ENCODE peak calls at places on chromosomes 2 and 18, in six cellular contexts. V is non-pigmented ciliary epithelial cell, E is NCI-H146, P is NCI-H1436, H is sciatic nerve, I is HEK293T. A is an unnamed sample.

GRCh38 chr18:58784601-58785137 is 80.0 kb upstream of the ZNF532 start:
- DNase-seq in I (no peak), P (peak; percentile 17), H (no peak), V (no peak), E (peak; percentile 60), A (no peak)

GRCh38 chr18:62069556-62069955 is 117.3 kb downstream of the PIGN start:
- DNase-seq in P (no peak), I (no peak), E (no peak), H (no peak), V (no peak), A (no peak)

GRCh38 chr2:181955010-181955409 is 30.6 kb upstream of the PPP1R1C start:
- DNase-seq in V (no peak), P (no peak), H (no peak), I (no peak), E (no peak), A (peak; percentile 33)

GRCh38 chr2:63842149-63843061 is 709 bp downstream of the UGP2 start:
- DNase-seq in P (no peak), E (peak; percentile 36), I (peak; percentile 30), H (peak; percentile 63), V (no peak), A (peak; percentile 61)

GRCh38 chr2:72115361-72116080 is 32.1 kb downstream of the CYP26B1 start:
- DNase-seq in E (no peak), P (no peak), V (peak; percentile 46), I (no peak), H (no peak), A (peak; percentile 98)

GRCh38 chr2:240248981-240249422 is 108.5 kb upstream of the OTOS start:
- DNase-seq in I (no peak), E (no peak), P (no peak), V (no peak), H (no peak), A (no peak)

GRCh38 chr2:234287650-234288049 is 209.2 kb downstream of the ARL4C start:
- DNase-seq in I (no peak), H (no peak), P (no peak), V (no peak), E (no peak), A (no peak)

GRCh38 chr2:88671786-88672427 is 19.6 kb upstream of the RPIA start:
- DNase-seq in V (no peak), H (no peak), P (peak; percentile 47), I (peak; percentile 68), E (peak; percentile 60), A (peak; percentile 45)

GRCh38 chr2:129923265-129924141 is 56.0 kb upstream of the RAB6C start:
- DNase-seq in H (no peak), E (peak; percentile 25), P (peak; percentile 13), V (peak; percentile 3), I (peak; percentile 57), A (no peak)

GRCh38 chr2:48118895-48119294 is 212.6 kb upstream of the FBXO11 start:
- DNase-seq in E (no peak), I (no peak), P (no peak), V (no peak), H (no peak), A (no peak)

GRCh38 chr2:156199588-156199987 is 132.9 kb downstream of the NR4A2 start:
- DNase-seq in H (no peak), V (no peak), E (no peak), I (no peak), P (no peak), A (peak; percentile 73)

GRCh38 chr2:176385838-176386237 is 116.6 kb downstream of the MTX2 start:
- DNase-seq in H (no peak), E (no peak), V (no peak), P (no peak), I (peak; percentile 22), A (no peak)

GRCh38 chr18:42929857-42930256 is 185.6 kb downstream of the RIT2 start:
- DNase-seq in H (no peak), V (peak; percentile 32), I (no peak), P (no peak), E (no peak), A (peak; percentile 66)

GRCh38 chr2:39469807-39470206 is 32.7 kb upstream of the MAP4K3 start:
- DNase-seq in P (no peak), E (no peak), I (no peak), H (no peak), V (peak; percentile 37), A (peak; percentile 95)

GRCh38 chr2:150513647-150514046 is 26.2 kb upstream of the RND3 start:
- DNase-seq in H (no peak), I (no peak), E (no peak), V (no peak), P (no peak), A (no peak)

GRCh38 chr2:151560289-151560688 is 150.6 kb downstream of the RIF1 start:
- DNase-seq in H (no peak), I (no peak), P (no peak), E (no peak), V (peak; percentile 46), A (peak; percentile 80)

GRCh38 chr2:120821446-120822160 is 85.9 kb downstream of the GLI2 start:
- DNase-seq in E (no peak), P (no peak), V (no peak), H (no peak), I (no peak), A (no peak)

GRCh38 chr18:65721634-65722033 is 29.2 kb upstream of the CDH7 start:
- DNase-seq in E (no peak), P (no peak), V (no peak), H (no peak), I (no peak), A (no peak)

GRCh38 chr2:34787341-34787740 is 1188.2 kb upstream of the FAM98A start:
- DNase-seq in V (no peak), E (no peak), P (no peak), H (no peak), I (no peak), A (no peak)

GRCh38 chr2:215794829-215795546 is 218.4 kb downstream of the MREG start:
- DNase-seq in P (no peak), I (no peak), V (no peak), H (no peak), E (no peak), A (no peak)

GRCh38 chr2:47088371-47089082 is 66.6 kb downstream of the STPG4 start:
- DNase-seq in I (no peak), H (peak; percentile 47), P (no peak), E (no peak), V (no peak), A (peak; percentile 76)

GRCh38 chr2:173400760-173401159 is 46.1 kb downstream of the CDCA7 start:
- DNase-seq in V (no peak), H (no peak), P (no peak), E (peak; percentile 13), I (peak; percentile 47), A (no peak)

GRCh38 chr2:152762202-152762601 is 43.8 kb downstream of the ARL6IP6 start:
- DNase-seq in I (no peak), P (no peak), H (no peak), V (peak; percentile 91), E (peak; percentile 66), A (peak; percentile 86)

GRCh38 chr2:199273043-199273647 is 184.6 kb downstream of the SATB2 start:
- DNase-seq in E (peak; percentile 58), V (peak; percentile 58), I (no peak), P (peak; percentile 29), H (no peak), A (peak; percentile 2)

GRCh38 chr2:26692814-26693286 is 328 bp downstream of the KCNK3 start:
- DNase-seq in V (no peak), I (peak; percentile 58), H (no peak), P (peak; percentile 37), E (peak; percentile 75), A (no peak)

GRCh38 chr2:222708274-222708710 is 36.8 kb downstream of the MOGAT1 start:
- DNase-seq in V (no peak), E (peak; percentile 48), P (peak; percentile 52), H (peak; percentile 92), I (peak; percentile 63), A (no peak)

GRCh38 chr2:114550364-114550763 is 107.9 kb downstream of the DPP10 start:
- DNase-seq in H (no peak), P (no peak), E (no peak), V (no peak), I (no peak), A (no peak)

GRCh38 chr2:42089340-42089925 is 41.6 kb downstream of the PKDCC start:
- DNase-seq in P (no peak), E (peak; percentile 50), I (peak; percentile 74), H (peak; percentile 87), V (no peak), A (peak; percentile 29)

GRCh38 chr2:55712477-55713060 is 18.9 kb upstream of the PNPT1 start:
- DNase-seq in E (no peak), I (no peak), P (no peak), H (no peak), V (no peak), A (no peak)